ENCODE peak calls at places on chromosome 14, in five cellular contexts. One of them, this sample, is unnamed.

GRCh38 chr14:99344051-99344450 is 72.1 kb upstream of the BCL11B start:
- DNase-seq in IMR-90: no peak
- DNase-seq in HCT116: no peak
- DNase-seq in stomach: no peak
- DNase-seq in Peyer's patch: no peak
- DNase-seq in this sample: no peak

GRCh38 chr14:41072776-41073175 is 533.9 kb upstream of the LRFN5 start:
- DNase-seq in IMR-90: no peak
- DNase-seq in HCT116: no peak
- DNase-seq in stomach: no peak
- DNase-seq in Peyer's patch: no peak
- DNase-seq in this sample: no peak

GRCh38 chr14:54370323-54371125 is 26.3 kb upstream of the CDKN3 start:
- DNase-seq in IMR-90: no peak
- DNase-seq in HCT116: no peak
- DNase-seq in stomach: no peak
- DNase-seq in Peyer's patch: no peak
- DNase-seq in this sample: no peak

GRCh38 chr14:61750708-61751474 is 11.3 kb upstream of the SNAPC1 start:
- DNase-seq in IMR-90: peak
- DNase-seq in HCT116: peak
- DNase-seq in stomach: peak
- DNase-seq in Peyer's patch: peak
- DNase-seq in this sample: peak

GRCh38 chr14:99812096-99812750 is 19.0 kb downstream of the EML1 start:
- DNase-seq in IMR-90: no peak
- DNase-seq in HCT116: no peak
- DNase-seq in stomach: no peak
- DNase-seq in Peyer's patch: no peak
- DNase-seq in this sample: no peak

GRCh38 chr14:52829527-52829926 is 38.1 kb upstream of the GNPNAT1 start:
- DNase-seq in IMR-90: no peak
- DNase-seq in HCT116: no peak
- DNase-seq in stomach: no peak
- DNase-seq in Peyer's patch: no peak
- DNase-seq in this sample: no peak

GRCh38 chr14:94355191-94355794 is 32.2 kb upstream of the SERPINA6 start:
- DNase-seq in IMR-90: peak
- DNase-seq in HCT116: no peak
- DNase-seq in stomach: peak
- DNase-seq in Peyer's patch: peak
- DNase-seq in this sample: no peak

GRCh38 chr14:56247495-56248087 is 129.4 kb downstream of the PELI2 start:
- DNase-seq in IMR-90: peak
- DNase-seq in HCT116: peak
- DNase-seq in stomach: no peak
- DNase-seq in Peyer's patch: no peak
- DNase-seq in this sample: no peak

GRCh38 chr14:104894331-104895206 is 29.5 kb downstream of the CEP170B start:
- DNase-seq in IMR-90: no peak
- DNase-seq in HCT116: no peak
- DNase-seq in stomach: peak
- DNase-seq in Peyer's patch: peak
- DNase-seq in this sample: no peak

GRCh38 chr14:66426451-66426850 is 59.7 kb upstream of the CCDC196 start:
- DNase-seq in IMR-90: no peak
- DNase-seq in HCT116: no peak
- DNase-seq in stomach: no peak
- DNase-seq in Peyer's patch: no peak
- DNase-seq in this sample: no peak

GRCh38 chr14:49868720-49869114 is 16.1 kb upstream of the NEMF start:
- DNase-seq in IMR-90: no peak
- DNase-seq in HCT116: no peak
- DNase-seq in stomach: no peak
- DNase-seq in Peyer's patch: no peak
- DNase-seq in this sample: no peak

GRCh38 chr14:77319416-77319815 is 1.3 kb downstream of the POMT2 start:
- DNase-seq in IMR-90: no peak
- DNase-seq in HCT116: no peak
- DNase-seq in stomach: no peak
- DNase-seq in Peyer's patch: no peak
- DNase-seq in this sample: no peak
- H3K4me3 ChIP-seq in IMR-90: no peak
- H3K4me3 ChIP-seq in HCT116: peak
- H3K4me3 ChIP-seq in stomach: peak
- H3K4me3 ChIP-seq in Peyer's patch: no peak
- H3K4me3 ChIP-seq in this sample: peak

DNA sequence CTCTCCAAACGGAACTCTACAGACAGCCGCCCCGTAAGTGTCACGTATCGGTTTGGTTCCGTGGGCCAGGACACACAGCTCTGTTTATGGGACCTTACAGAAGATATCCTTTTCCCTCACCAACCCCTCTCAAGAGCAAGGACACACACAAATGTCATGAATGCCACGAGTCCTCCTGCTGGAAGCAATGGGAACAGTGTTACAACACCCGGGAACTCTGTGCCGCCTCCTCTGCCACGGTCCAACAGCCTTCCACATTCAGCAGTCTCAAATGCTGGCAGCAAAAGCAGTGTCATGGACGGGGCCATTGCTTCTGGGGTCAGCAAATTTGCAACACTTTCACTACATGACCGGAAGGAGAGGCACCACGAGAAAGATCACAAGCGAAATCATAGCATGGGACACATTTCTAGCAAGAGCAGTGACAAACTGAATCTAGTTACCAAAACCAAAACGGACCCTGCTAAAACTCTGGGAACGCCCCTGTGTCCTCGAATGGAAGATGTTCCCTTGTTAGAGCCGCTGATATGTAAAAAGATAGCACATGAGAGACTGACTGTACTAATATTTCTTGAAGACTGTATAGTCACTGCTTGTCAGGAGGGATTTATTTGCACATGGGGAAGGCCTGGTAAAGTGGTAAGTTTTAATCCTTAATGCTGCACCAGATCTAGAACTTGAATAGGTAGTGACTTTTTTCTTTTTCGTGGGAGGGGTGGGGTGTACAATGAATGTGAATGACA is 69.7 kb downstream of the WDR20 start:
- DNase-seq in IMR-90: peak
- DNase-seq in HCT116: no peak
- DNase-seq in stomach: no peak
- DNase-seq in Peyer's patch: peak
- DNase-seq in this sample: no peak
- TF ChIP-seq CTCF in IMR-90: peak
- TF ChIP-seq CTCF in HCT116: no peak
- TF ChIP-seq CTCF in stomach: no peak
- TF ChIP-seq CTCF in Peyer's patch: no peak
- TF ChIP-seq CTCF in this sample: no peak

DNA sequence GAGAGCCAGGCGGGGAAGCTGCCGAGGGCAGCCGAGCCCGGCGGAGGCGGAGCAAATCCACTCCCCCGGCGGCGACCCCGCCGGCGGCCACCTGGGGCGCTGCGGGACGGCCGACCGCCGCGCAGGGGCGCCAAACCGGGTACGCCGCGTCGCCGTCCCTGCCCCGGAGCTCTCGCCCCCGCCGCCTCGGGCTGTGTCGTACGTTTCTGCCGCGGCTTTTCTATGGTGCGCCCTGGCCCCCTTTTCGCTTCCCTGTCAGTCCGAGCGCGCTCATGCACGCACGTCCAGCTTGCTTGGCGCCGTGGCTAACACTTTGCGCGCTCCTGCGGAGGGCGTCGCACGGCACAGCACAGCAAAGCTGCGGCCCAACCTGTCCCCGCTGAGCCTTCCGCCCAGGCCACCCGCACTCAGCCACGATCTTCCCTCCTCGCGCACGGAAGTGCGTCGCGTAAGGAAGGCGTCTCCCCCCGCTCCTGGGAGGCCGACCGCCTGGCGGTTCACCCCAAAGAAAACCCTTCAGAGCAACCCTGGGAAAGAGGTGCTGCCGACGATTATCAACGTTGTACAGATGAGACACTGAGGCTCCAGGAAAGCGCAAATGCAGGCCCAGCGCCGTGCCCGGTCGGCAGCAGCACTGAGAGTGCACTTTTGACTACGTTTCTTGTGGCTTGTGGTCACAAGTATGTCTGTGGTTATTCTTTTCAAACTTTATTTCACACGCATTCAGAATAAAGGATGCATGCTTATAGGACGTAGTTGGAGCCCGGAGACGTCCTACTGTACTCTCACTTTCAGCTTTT is at the start of gene HECTD1:
- DNase-seq in IMR-90: peak
- DNase-seq in HCT116: peak
- DNase-seq in stomach: peak
- DNase-seq in Peyer's patch: peak
- DNase-seq in this sample: peak
- TF ChIP-seq POLR2A in IMR-90: peak
- TF ChIP-seq POLR2A in HCT116: peak
- TF ChIP-seq POLR2A in stomach: no peak
- TF ChIP-seq POLR2A in Peyer's patch: peak
- TF ChIP-seq POLR2A in this sample: peak

GRCh38 chr14:23209651-23210423 is 26.4 kb upstream of the SLC7A8 start:
- DNase-seq in IMR-90: peak
- DNase-seq in HCT116: no peak
- DNase-seq in stomach: no peak
- DNase-seq in Peyer's patch: no peak
- DNase-seq in this sample: no peak

GRCh38 chr14:23202001-23202400 is 18.5 kb upstream of the SLC7A8 start:
- DNase-seq in IMR-90: no peak
- DNase-seq in HCT116: no peak
- DNase-seq in stomach: no peak
- DNase-seq in Peyer's patch: no peak
- DNase-seq in this sample: no peak

GRCh38 chr14:23208286-23208685 is 24.8 kb upstream of the SLC7A8 start:
- DNase-seq in IMR-90: no peak
- DNase-seq in HCT116: no peak
- DNase-seq in stomach: no peak
- DNase-seq in Peyer's patch: no peak
- DNase-seq in this sample: no peak

GRCh38 chr14:23207146-23207540 is 23.7 kb upstream of the SLC7A8 start:
- DNase-seq in IMR-90: no peak
- DNase-seq in HCT116: no peak
- DNase-seq in stomach: no peak
- DNase-seq in Peyer's patch: no peak
- DNase-seq in this sample: no peak

DNA sequence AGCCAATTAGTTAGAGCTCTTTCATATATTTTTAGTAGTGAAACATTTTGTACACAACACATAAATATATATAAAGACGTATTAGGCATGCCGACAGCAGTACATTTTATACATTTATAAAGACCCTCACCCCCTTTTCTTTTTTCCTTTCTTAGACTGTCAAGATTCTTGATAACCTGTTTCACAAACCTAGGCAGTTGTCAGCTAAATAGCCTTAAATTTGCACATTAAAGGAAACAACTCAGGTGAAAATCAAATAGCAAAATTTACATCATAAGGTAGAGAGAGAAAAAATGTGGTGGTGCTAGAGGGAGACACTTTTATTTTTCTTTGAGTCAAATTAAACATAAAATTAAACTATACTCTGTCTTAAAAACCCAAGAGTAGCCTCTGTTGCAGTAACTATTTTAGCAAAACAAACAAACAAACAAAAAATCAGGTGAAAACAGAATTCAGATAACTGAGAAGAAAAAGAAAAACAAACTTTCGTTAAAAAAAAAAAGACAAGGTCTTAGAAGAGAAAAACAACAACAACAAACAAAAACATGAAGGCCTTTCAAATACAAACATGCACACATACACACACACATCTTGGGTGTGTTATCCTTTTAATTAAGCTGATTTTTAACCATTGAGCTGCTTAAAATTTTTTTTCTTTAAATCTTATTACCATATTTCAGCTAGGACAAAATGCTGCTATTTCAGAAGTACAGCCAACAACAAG is 23.1 kb upstream of the SLC7A8 start:
- DNase-seq in IMR-90: no peak
- DNase-seq in HCT116: no peak
- DNase-seq in stomach: no peak
- DNase-seq in Peyer's patch: no peak
- DNase-seq in this sample: no peak
- H3K4me3 ChIP-seq in IMR-90: no peak
- H3K4me3 ChIP-seq in HCT116: no peak
- H3K4me3 ChIP-seq in stomach: no peak
- H3K4me3 ChIP-seq in Peyer's patch: no peak
- H3K4me3 ChIP-seq in this sample: no peak

DNA sequence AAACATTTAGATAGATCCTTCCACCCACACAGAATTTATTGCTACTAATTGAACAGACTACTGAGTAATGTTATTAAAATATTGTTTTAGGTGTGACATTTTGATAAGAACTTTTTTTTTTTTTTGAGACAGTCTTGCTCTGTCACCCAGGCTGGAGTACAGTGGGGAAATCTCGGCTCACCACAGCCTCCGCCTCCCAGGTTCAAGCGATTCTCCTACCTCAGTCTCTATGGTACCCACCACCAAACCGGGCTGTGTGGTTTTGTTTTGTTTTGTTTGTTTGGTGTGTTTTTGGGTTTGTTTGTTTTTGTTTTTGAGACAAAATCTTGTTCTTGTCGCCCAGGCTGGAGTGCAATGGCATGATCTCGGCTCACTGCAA is 40.9 kb downstream of the COX16 start:
- DNase-seq in IMR-90: no peak
- DNase-seq in HCT116: no peak
- DNase-seq in stomach: no peak
- DNase-seq in Peyer's patch: no peak
- DNase-seq in this sample: no peak
- TF ChIP-seq CTCF in IMR-90: no peak
- TF ChIP-seq CTCF in HCT116: no peak
- TF ChIP-seq CTCF in stomach: no peak
- TF ChIP-seq CTCF in Peyer's patch: no peak
- TF ChIP-seq CTCF in this sample: no peak

DNA sequence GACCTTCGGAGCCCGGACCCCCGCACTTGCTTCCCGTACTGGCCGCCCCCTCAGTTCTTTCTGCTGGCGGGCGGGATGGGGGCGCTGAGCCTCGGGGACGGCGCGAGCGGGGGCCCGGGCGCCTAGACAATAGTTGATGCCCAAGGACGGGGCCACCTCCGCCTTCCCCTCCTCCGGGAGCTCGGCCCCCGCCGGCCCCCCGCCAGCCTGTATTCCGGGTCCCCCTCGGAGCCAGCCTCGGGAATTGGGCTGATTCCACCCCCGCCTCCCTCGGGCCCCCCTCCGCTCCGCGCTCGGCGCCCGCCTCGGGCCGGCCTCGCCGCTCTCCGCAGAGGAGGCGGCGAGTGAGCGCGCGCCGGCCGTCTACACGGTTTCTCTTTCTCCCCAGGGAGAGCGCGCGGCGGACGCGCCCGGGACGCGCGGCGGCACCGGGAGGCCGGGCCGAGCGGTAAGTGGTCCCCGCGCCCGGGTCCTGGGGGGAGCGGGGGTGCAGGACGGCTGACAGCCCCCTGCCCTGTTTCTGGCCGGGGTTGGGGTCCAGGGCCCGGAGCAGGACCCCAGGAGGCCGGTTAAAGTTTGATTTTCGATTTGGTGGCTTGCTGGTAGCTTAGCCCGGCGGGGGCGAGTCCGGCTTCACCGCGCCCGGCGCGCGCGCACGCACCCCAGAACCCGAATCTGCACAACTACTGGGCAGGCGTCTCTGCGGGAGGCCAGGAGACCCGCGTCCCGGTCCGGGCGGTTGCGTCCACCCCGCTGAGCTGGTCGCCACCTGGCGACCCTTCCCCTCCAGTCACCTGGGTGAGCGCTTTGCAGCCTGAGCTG is 413.7 kb downstream of the PCNX1 start:
- DNase-seq in IMR-90: peak
- DNase-seq in HCT116: no peak
- DNase-seq in stomach: peak
- DNase-seq in Peyer's patch: peak
- DNase-seq in this sample: peak
- TF ChIP-seq POLR2A in IMR-90: peak
- TF ChIP-seq POLR2A in HCT116: no peak
- TF ChIP-seq POLR2A in stomach: no peak
- TF ChIP-seq POLR2A in Peyer's patch: peak
- TF ChIP-seq POLR2A in this sample: peak